ENCODE peak calls at places on chromosome 3, in nine cellular contexts. J is CD4-positive, CD25-positive, alpha-beta regulatory T cell; U is naive thymus-derived CD4-positive, alpha-beta T cell; F is lower lobe of right lung; E is ovary; O is left ventricle myocardium inferior; P is MM.1S; L is A549; B is mesendoderm. T is an unnamed sample.

GRCh38 chr3:9553021-9553948 is at the start of gene LHFPL4:
- DNase-seq in J (no peak), U (no peak), F (no peak), E (no peak), O (no peak), P (no peak), L (no peak), B (peak; percentile 20), T (no peak)

GRCh38 chr3:108524547-108524946 is 14.2 kb upstream of the MYH15 start:
- DNase-seq in J (no peak), U (no peak), F (no peak), E (no peak), O (no peak), P (no peak), L (no peak), B (no peak), T (peak; percentile 5)

GRCh38 chr3:53160335-53160659 is 712 bp upstream of the PRKCD start:
- DNase-seq in J (no peak), U (no peak), F (no peak), E (no peak), O (no peak), P (no peak), L (no peak), B (no peak), T (no peak)

GRCh38 chr3:125398952-125399351 is 23.8 kb upstream of the ZNF148 start:
- DNase-seq in J (no peak), U (no peak), F (no peak), E (no peak), O (no peak), P (no peak), L (no peak), B (peak; percentile 33), T (no peak)

GRCh38 chr3:18556503-18556902 is 131.4 kb upstream of the SATB1 start:
- DNase-seq in J (peak; percentile 71), U (peak; percentile 32), F (no peak), E (no peak), O (no peak), P (no peak), L (no peak), B (no peak), T (no peak)

GRCh38 chr3:53740946-53741345 is 105.3 kb downstream of the CHDH start:
- DNase-seq in J (no peak), U (no peak), F (no peak), E (no peak), O (no peak), P (no peak), L (no peak), B (no peak), T (no peak)

GRCh38 chr3:149581248-149581647 is 76.6 kb downstream of the WWTR1 start:
- DNase-seq in J (no peak), U (no peak), F (no peak), E (no peak), O (no peak), P (peak; percentile 37), L (no peak), B (no peak), T (no peak)

GRCh38 chr3:138332472-138333073 is 2.9 kb upstream of the NME9 start:
- DNase-seq in J (peak; percentile 37), U (no peak), F (no peak), E (no peak), O (no peak), P (peak; percentile 50), L (peak; percentile 44), B (peak; percentile 40), T (peak; percentile 68)

GRCh38 chr3:142646020-142646783 is 50.0 kb downstream of the PLS1 start:
- DNase-seq in J (no peak), U (no peak), F (no peak), E (no peak), O (no peak), P (no peak), L (no peak), B (no peak), T (no peak)

GRCh38 chr3:53823026-53823955 is 22.9 kb downstream of the CHDH start:
- DNase-seq in J (no peak), U (no peak), F (no peak), E (peak; percentile 8), O (no peak), P (no peak), L (no peak), B (no peak), T (no peak)

GRCh38 chr3:106176734-106177133 is 307.9 kb upstream of the CBLB start:
- DNase-seq in J (peak; percentile 96), U (peak; percentile 60), F (no peak), E (no peak), O (no peak), P (no peak), L (no peak), B (no peak), T (peak; percentile 32)

GRCh38 chr3:42097166-42097946 is 6.2 kb downstream of the TRAK1 start:
- DNase-seq in J (no peak), U (no peak), F (no peak), E (no peak), O (no peak), P (no peak), L (no peak), B (no peak), T (peak; percentile 42)

GRCh38 chr3:30770387-30770786 is 124.1 kb downstream of the GADL1 start:
- DNase-seq in J (no peak), U (no peak), F (no peak), E (no peak), O (no peak), P (no peak), L (peak; percentile 66), B (peak; percentile 81), T (peak; percentile 30)

GRCh38 chr3:148319161-148319915 is 378.4 kb upstream of the AGTR1 start:
- DNase-seq in J (peak; percentile 60), U (no peak), F (no peak), E (no peak), O (no peak), P (peak; percentile 86), L (no peak), B (no peak), T (peak; percentile 53)

GRCh38 chr3:171199473-171199829 is 172.9 kb upstream of the SLC2A2 start:
- DNase-seq in J (no peak), U (no peak), F (no peak), E (no peak), O (no peak), P (no peak), L (no peak), B (no peak), T (no peak)

GRCh38 chr3:138846350-138846756 is 11.6 kb upstream of the PIK3CB start:
- DNase-seq in J (no peak), U (no peak), F (no peak), E (no peak), O (no peak), P (no peak), L (no peak), B (peak; percentile 88), T (no peak)

GRCh38 chr3:13610006-13610570 is 61.2 kb downstream of the FBLN2 start:
- DNase-seq in J (no peak), U (no peak), F (no peak), E (no peak), O (no peak), P (no peak), L (no peak), B (no peak), T (no peak)

GRCh38 chr3:177262396-177262795 is 65.1 kb upstream of the TBL1XR1 start:
- DNase-seq in J (no peak), U (no peak), F (no peak), E (no peak), O (no peak), P (no peak), L (no peak), B (peak; percentile 70), T (no peak)

GRCh38 chr3:19485267-19485666 is 337.0 kb downstream of the KCNH8 start:
- DNase-seq in J (no peak), U (no peak), F (no peak), E (no peak), O (no peak), P (no peak), L (no peak), B (no peak), T (no peak)

DNA sequence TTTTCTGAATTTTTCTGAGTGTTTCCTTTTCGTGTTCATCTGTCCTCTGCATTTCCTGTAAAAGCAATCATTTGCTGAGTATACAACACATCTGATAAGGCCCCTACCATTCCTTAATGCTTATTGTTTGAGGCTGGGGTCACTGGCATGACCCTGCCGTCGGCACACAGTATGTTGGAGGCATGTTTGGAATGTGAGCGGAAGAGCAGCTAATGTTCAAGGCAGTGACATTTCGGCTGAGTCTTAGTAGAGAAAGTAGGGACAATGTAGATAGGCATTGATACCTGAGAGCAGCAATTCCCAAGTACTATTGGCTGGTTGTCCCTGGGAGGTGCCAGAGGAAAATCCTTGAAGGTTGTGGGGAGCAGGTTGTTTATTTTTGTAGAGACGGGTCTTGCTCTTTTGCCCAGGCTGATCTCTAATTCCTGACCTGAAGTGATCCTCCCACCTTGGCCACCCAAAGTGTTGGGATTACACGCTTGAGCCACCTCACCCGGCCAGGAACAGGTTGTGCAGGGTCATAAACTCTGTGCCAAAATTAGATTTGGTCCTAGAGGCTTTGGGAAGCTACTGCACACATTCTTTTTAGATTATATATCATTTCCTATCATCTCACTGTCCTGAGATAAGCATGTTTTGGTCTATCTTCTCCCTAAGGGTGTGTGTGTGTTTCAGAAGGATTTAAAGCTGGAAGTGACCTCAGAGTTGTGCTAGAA is 13.5 kb downstream of the PTPN23 start:
- DNase-seq in J (no peak), U (no peak), F (no peak), E (no peak), O (no peak), P (no peak), L (no peak), B (peak; percentile 77), T (peak; percentile 44)
- H3K27ac ChIP-seq in J (no peak overlapping the region), U (no peak overlapping the region), F (no peak overlapping the region), E (no peak overlapping the region), O (peak overlapping the region; percentile 58), P (no peak overlapping the region), L (no peak overlapping the region), B (no peak overlapping the region), T (peak overlapping the region; percentile 64)

DNA sequence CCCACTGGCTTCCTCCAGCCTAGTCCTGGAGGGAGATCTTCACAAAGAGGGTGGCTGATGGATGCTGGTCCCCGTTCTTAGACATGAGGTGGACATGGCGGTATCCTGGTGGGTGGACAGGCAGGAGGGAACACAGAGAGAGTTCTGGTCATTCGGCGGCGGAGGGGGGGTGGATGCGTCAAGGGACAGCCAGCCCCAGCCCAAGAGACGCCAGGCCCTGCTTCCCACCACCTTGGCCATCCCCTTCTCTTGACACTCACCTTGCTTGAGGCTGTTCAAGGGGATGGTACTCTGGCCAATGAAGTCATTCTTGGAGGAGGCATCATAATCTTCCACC is 17.1 kb downstream of the VILL start:
- DNase-seq in J (no peak), U (no peak), F (peak; percentile 31), E (no peak), O (no peak), P (no peak), L (no peak), B (no peak), T (no peak)
- H3K4me1 ChIP-seq in J (no peaks in the 10 kb centered on the region), U (no peaks in the 10 kb centered on the region), F (peaks cover 12% of the 10 kb centered on the region), E (no peaks in the 10 kb centered on the region), O (peaks cover 26% of the 10 kb centered on the region), P (no peaks in the 10 kb centered on the region), L (peaks cover 4% of the 10 kb centered on the region), B (no peaks in the 10 kb centered on the region), T (no peaks in the 10 kb centered on the region)

GRCh38 chr3:33184863-33185262 is 33.7 kb downstream of the SUSD5 start:
- DNase-seq in J (no peak), U (no peak), F (no peak), E (no peak), O (no peak), P (no peak), L (no peak), B (no peak), T (no peak)
- H3K4me3 ChIP-seq in J (no peak overlapping the region), U (no peak overlapping the region), F (no peak overlapping the region), E (no peak overlapping the region), O (no peak overlapping the region), P (no peak overlapping the region), L (no peak overlapping the region), B (no peak overlapping the region), T (no peak overlapping the region)

GRCh38 chr3:154971771-154972326 is 108.3 kb upstream of the MME start:
- DNase-seq in J (no peak), U (no peak), F (no peak), E (no peak), O (no peak), P (no peak), L (peak; percentile 1), B (peak; percentile 66), T (no peak)
- H3K27ac ChIP-seq in J (no peak overlapping the region), U (no peak overlapping the region), F (peak overlapping the region; percentile 22), E (no peak overlapping the region), O (peak overlapping the region; percentile 24), P (no peak overlapping the region), L (no peak overlapping the region), B (no peak overlapping the region), T (no peak overlapping the region)

T was measured in cardiac muscle cell.